ENCODE peak calls at places on chromosomes 1 and 21, in four cellular contexts. O is endodermal cell, D is psoas muscle, X is neural progenitor cell. F is an unnamed sample.

GRCh38 chr1:157993179-157994080 is at the start of gene KIRREL1:
- DNase-seq in O (peak), D (peak), X (peak), F (peak)

GRCh38 chr1:7149080-7149838 is 364.0 kb downstream of the CAMTA1 start:
- DNase-seq in O (peak), D (peak), X (peak), F (peak)

GRCh38 chr1:53698381-53698980 is 40.5 kb downstream of the GLIS1 start:
- DNase-seq in O (no peak), D (no peak), X (no peak), F (no peak)

GRCh38 chr1:40652452-40652851 is 13.0 kb downstream of the RIMS3 start:
- DNase-seq in O (no peak), D (no peak), X (no peak), F (no peak)

GRCh38 chr1:95642035-95642434 is 408.0 kb downstream of the RWDD3 start:
- DNase-seq in O (no peak), D (no peak), X (no peak), F (no peak)

GRCh38 chr1:74733616-74734484 is 898 bp downstream of the TYW3 start:
- DNase-seq in O (no peak), D (no peak), X (peak), F (peak)

GRCh38 chr1:32208891-32209309 is at the start of gene DCDC2B:
- DNase-seq in O (no peak), D (no peak), X (no peak), F (peak)

GRCh38 chr1:70436617-70437236 is 25.7 kb downstream of the CTH start:
- DNase-seq in O (no peak), D (no peak), X (no peak), F (no peak)

GRCh38 chr1:35894183-35894582 is 11.2 kb downstream of the AGO1 start:
- DNase-seq in O (no peak), D (peak), X (no peak), F (peak)

GRCh38 chr1:48916121-48917069 is 139.7 kb upstream of the BEND5 start:
- DNase-seq in O (peak), D (no peak), X (peak), F (no peak)

GRCh38 chr1:24849653-24850295 is 80.3 kb downstream of the RUNX3 start:
- DNase-seq in O (peak), D (no peak), X (peak), F (peak)

GRCh38 chr1:153570874-153571273 is 5.2 kb upstream of the S100A2 start:
- DNase-seq in O (no peak), D (no peak), X (no peak), F (no peak)

GRCh38 chr1:192506741-192507155 is 68.8 kb upstream of the RGS1 start:
- DNase-seq in O (no peak), D (no peak), X (peak), F (no peak)

GRCh38 chr1:29370067-29370466 is 133.7 kb downstream of the PTPRU start:
- DNase-seq in O (no peak), D (no peak), X (no peak), F (no peak)

GRCh38 chr21:19565587-19565986 is 1162.0 kb upstream of the TMPRSS15 start:
- DNase-seq in O (no peak), D (no peak), X (no peak), F (no peak)

GRCh38 chr1:119373465-119373864 is 4.9 kb downstream of the HAO2 start:
- DNase-seq in O (peak), D (no peak), X (no peak), F (no peak)

GRCh38 chr1:44721521-44722361 is 9.2 kb downstream of the RNU5D-1 start:
- DNase-seq in O (peak), D (no peak), X (no peak), F (no peak)

GRCh38 chr1:199084293-199084692 is 445.5 kb downstream of the PTPRC start:
- DNase-seq in O (no peak), D (no peak), X (no peak), F (no peak)

GRCh38 chr1:24641646-24642151 is 1.4 kb upstream of the SRRM1 start:
- DNase-seq in O (peak), D (peak), X (peak), F (peak)

GRCh38 chr1:246533371-246533905 is 26.4 kb upstream of the SMYD3 start:
- DNase-seq in O (no peak), D (no peak), X (peak), F (no peak)

GRCh38 chr1:239718997-239719628 is 332.7 kb downstream of the CHRM3 start:
- DNase-seq in O (no peak), D (no peak), X (no peak), F (no peak)

GRCh38 chr1:215260711-215261110 is 178.2 kb downstream of the KCNK2 start:
- DNase-seq in O (peak), D (no peak), X (no peak), F (no peak)

GRCh38 chr1:198892065-198892464 is 253.2 kb downstream of the PTPRC start:
- DNase-seq in O (no peak), D (no peak), X (no peak), F (no peak)

GRCh38 chr1:2041305-2041704 is 8.9 kb upstream of the PRKCZ start:
- DNase-seq in O (no peak), D (no peak), X (no peak), F (no peak)

GRCh38 chr1:156371553-156372264 is 2.7 kb downstream of the RHBG start:
- DNase-seq in O (no peak), D (peak), X (no peak), F (no peak)

GRCh38 chr1:247465796-247466195 is 7.9 kb upstream of the OR2B11 start:
- DNase-seq in O (no peak), D (no peak), X (no peak), F (no peak)

GRCh38 chr1:33985656-33986055 is 121.8 kb downstream of the HMGB4 start:
- DNase-seq in O (no peak), D (peak), X (no peak), F (peak)

GRCh38 chr21:45076245-45076661 is 1.9 kb downstream of the ADARB1 start:
- DNase-seq in O (peak), D (no peak), X (peak), F (no peak)

GRCh38 chr21:45312296-45312695 is 24.6 kb upstream of the POFUT2 start:
- DNase-seq in O (no peak), D (no peak), X (no peak), F (no peak)

GRCh38 chr21:34526618-34527290 is 14.7 kb upstream of the KCNE1 start:
- DNase-seq in O (peak), D (peak), X (peak), F (peak)

GRCh38 chr1:92957020-92957734 is 4.1 kb downstream of the DIPK1A start:
- DNase-seq in O (no peak), D (no peak), X (no peak), F (no peak)

GRCh38 chr1:150979007-150979722 is 2.9 kb upstream of the ANXA9 start:
- DNase-seq in O (peak), D (peak), X (peak), F (peak)

GRCh38 chr1:17789926-17790325 is 34.8 kb downstream of the ACTL8 start:
- DNase-seq in O (no peak), D (no peak), X (no peak), F (no peak)

DNA sequence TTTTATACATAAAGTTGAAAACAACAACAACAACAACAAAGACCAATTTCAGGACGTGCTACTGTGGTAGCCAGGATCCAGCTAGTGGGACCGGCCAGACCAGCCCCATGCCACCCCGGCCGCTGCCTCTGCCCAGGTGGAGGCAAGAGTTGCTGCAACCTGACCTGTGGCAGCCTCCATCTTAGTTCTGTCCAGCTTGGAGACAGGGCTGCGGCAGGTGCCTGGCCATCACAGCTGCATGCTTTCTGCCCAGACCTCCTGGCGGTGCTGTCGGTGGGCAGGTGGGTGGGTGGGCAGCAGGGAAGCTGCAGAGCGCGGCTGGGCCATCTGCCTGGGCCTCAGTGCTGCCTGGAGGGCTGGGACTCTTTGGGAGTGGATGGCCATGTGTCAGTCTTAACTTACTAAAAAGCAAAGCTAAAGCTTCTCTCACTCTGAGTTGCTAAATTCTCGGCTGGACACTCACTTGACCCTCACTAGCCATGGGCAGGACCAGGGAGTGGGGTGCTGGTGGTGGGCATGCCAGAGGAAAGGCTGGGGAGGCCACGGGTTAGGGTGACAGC is 38.6 kb downstream of the KIAA1614 start:
- DNase-seq in O (no peak), D (no peak), X (no peak), F (no peak)
- H3K27ac ChIP-seq in O (no peak), D (no peak), X (no peak), F (no peak)

GRCh38 chr1:56168176-56168575 is 411.2 kb downstream of the PLPP3 start:
- DNase-seq in O (no peak), D (no peak), X (no peak), F (no peak)

GRCh38 chr1:56169856-56170255 is 409.5 kb downstream of the PLPP3 start:
- DNase-seq in O (no peak), D (no peak), X (no peak), F (no peak)

GRCh38 chr1:56171670-56172069 is 407.7 kb downstream of the PLPP3 start:
- DNase-seq in O (no peak), D (no peak), X (no peak), F (no peak)

GRCh38 chr1:56167596-56167995 is 411.8 kb downstream of the PLPP3 start:
- DNase-seq in O (no peak), D (no peak), X (no peak), F (no peak)

GRCh38 chr1:56170784-56171320 is 408.5 kb downstream of the PLPP3 start:
- DNase-seq in O (no peak), D (no peak), X (no peak), F (no peak)
- H3K27ac ChIP-seq in O (no peak), D (no peak), X (no peak), F (no peak)

GRCh38 chr1:177871633-177872562 is 98.0 kb downstream of the SEC16B start:
- DNase-seq in O (no peak), D (no peak), X (no peak), F (no peak)

GRCh38 chr1:177872563-177872900 is 97.3 kb downstream of the SEC16B start:
- DNase-seq in O (no peak), D (no peak), X (no peak), F (no peak)

GRCh38 chr1:177865807-177866206 is 104.1 kb downstream of the SEC16B start:
- DNase-seq in O (no peak), D (no peak), X (no peak), F (no peak)

GRCh38 chr1:177873238-177873637 is 96.6 kb downstream of the SEC16B start:
- DNase-seq in O (no peak), D (no peak), X (no peak), F (no peak)

GRCh38 chr1:177869586-177869985 is 100.3 kb downstream of the SEC16B start:
- DNase-seq in O (no peak), D (no peak), X (no peak), F (no peak)
- H3K27ac ChIP-seq in O (no peak), D (no peak), X (no peak), F (no peak)

GRCh38 chr1:61244114-61244513 is 161.8 kb downstream of the NFIA start:
- DNase-seq in O (no peak), D (no peak), X (no peak), F (no peak)
- H3K27ac ChIP-seq in O (no peak), D (peak), X (no peak), F (peak)

GRCh38 chr1:236009193-236009592 is 55.7 kb downstream of the NID1 start:
- DNase-seq in O (no peak), D (no peak), X (no peak), F (no peak)
- H3K27ac ChIP-seq in O (no peak), D (no peak), X (no peak), F (peak)